ENCODE peak calls at places on chromosomes 3 and 15, in four cellular contexts. I is foreskin fibroblast, B is AG09319, Q is neural crest cell. E is an unnamed sample.

GRCh38 chr15:64143276-64143675 is 8.3 kb upstream of the SNX22 start:
- DNase-seq in Q (no peak), I (no peak), B (no peak), E (no peak)

GRCh38 chr3:136670166-136670565 is 82.0 kb downstream of the STAG1 start:
- DNase-seq in Q (no peak), B (no peak), I (no peak), E (no peak)

GRCh38 chr3:127467386-127467785 is 123.1 kb downstream of the TPRA1 start:
- DNase-seq in Q (no peak), B (no peak), I (no peak), E (peak; percentile 16)

GRCh38 chr3:52190294-52190841 is 7.6 kb upstream of the ALAS1 start:
- DNase-seq in Q (no peak), I (peak; percentile 68), B (peak; percentile 39), E (no peak)

GRCh38 chr3:98596902-98597500 is 3.6 kb upstream of the CPOX start:
- DNase-seq in Q (no peak), B (no peak), I (peak; percentile 61), E (peak; percentile 64)

GRCh38 chr3:111776844-111777483 is 82.1 kb upstream of the PHLDB2 start:
- DNase-seq in I (no peak), B (no peak), Q (no peak), E (no peak)

GRCh38 chr3:52119056-52119455 is 35.2 kb downstream of the POC1A start:
- DNase-seq in Q (no peak), I (no peak), B (no peak), E (peak; percentile 50)

GRCh38 chr3:115401298-115401697 is 222.0 kb upstream of the GAP43 start:
- DNase-seq in I (peak; percentile 89), B (peak; percentile 27), Q (no peak), E (no peak)

GRCh38 chr3:132554437-132554836 is 42.6 kb upstream of the ACKR4 start:
- DNase-seq in Q (no peak), B (no peak), I (peak; percentile 89), E (no peak)

GRCh38 chr3:119637679-119638525 is 22.5 kb downstream of the POPDC2 start:
- DNase-seq in Q (no peak), B (peak; percentile 32), I (peak; percentile 89), E (peak; percentile 24)

GRCh38 chr3:110180733-110181132 is 843.4 kb upstream of the DPPA4 start:
- DNase-seq in Q (no peak), B (peak; percentile 11), I (peak; percentile 44), E (no peak)

GRCh38 chr3:49020335-49021212 is 1.3 kb upstream of the NDUFAF3 start:
- DNase-seq in I (peak; percentile 60), B (no peak), Q (no peak), E (no peak)

GRCh38 chr3:53807117-53807521 is 39.1 kb downstream of the CHDH start:
- DNase-seq in Q (no peak), I (no peak), B (no peak), E (no peak)

GRCh38 chr3:114552527-114552812 is 258.6 kb downstream of the TIGIT start:
- DNase-seq in Q (no peak), I (no peak), B (no peak), E (no peak)

GRCh38 chr3:78668302-78668701 is 1099.5 kb downstream of the ROBO1 start:
- DNase-seq in Q (no peak), B (no peak), I (no peak), E (no peak)

GRCh38 chr15:31338318-31338878 is 11.8 kb downstream of the KLF13 start:
- DNase-seq in Q (no peak), I (no peak), B (no peak), E (no peak)

GRCh38 chr15:31263751-31264533 is 62.7 kb upstream of the KLF13 start:
- DNase-seq in B (no peak), Q (no peak), I (no peak), E (peak; percentile 22)

GRCh38 chr3:53169045-53169831 is 8.2 kb downstream of the PRKCD start:
- DNase-seq in Q (no peak), I (peak; percentile 54), B (no peak), E (no peak)

GRCh38 chr15:77481670-77482069 is 61.0 kb downstream of the HMG20A start:
- DNase-seq in I (peak; percentile 69), Q (no peak), B (no peak), E (peak; percentile 69)

GRCh38 chr3:52294320-52295150 is 6.9 kb downstream of the GLYCTK start:
- DNase-seq in Q (no peak), B (no peak), I (no peak), E (no peak)

GRCh38 chr3:112092439-112093179 is 6.4 kb downstream of the C3orf52 start:
- DNase-seq in B (no peak), I (no peak), Q (no peak), E (no peak)

GRCh38 chr3:150763841-150764483 is 993 bp upstream of the SIAH2 start:
- DNase-seq in I (peak; percentile 90), B (no peak), Q (peak; percentile 52), E (no peak)

GRCh38 chr3:136955813-136956212 is 2.0 kb upstream of the IL20RB start:
- DNase-seq in Q (no peak), B (peak; percentile 69), I (peak; percentile 94), E (no peak)

GRCh38 chr15:33089165-33089877 is 105.2 kb downstream of the FMN1 start:
- DNase-seq in Q (no peak), B (no peak), I (no peak), E (no peak)

GRCh38 chr3:116441652-116442051 is 3.6 kb downstream of the LSAMP start:
- DNase-seq in I (no peak), Q (no peak), B (no peak), E (no peak)

GRCh38 chr15:66673410-66674322 is 28.4 kb upstream of the SMAD6 start:
- DNase-seq in B (no peak), I (no peak), Q (peak; percentile 67), E (no peak)

GRCh38 chr15:71920573-71920972 is 110.2 kb downstream of the NR2E3 start:
- DNase-seq in I (no peak), Q (no peak), B (no peak), E (no peak)

GRCh38 chr3:172305552-172305951 is 142.7 kb downstream of the GHSR start:
- DNase-seq in I (peak; percentile 93), Q (no peak), B (no peak), E (no peak)

GRCh38 chr15:90988249-90988648 is 6.1 kb downstream of the PRC1 start:
- DNase-seq in Q (no peak), B (no peak), I (no peak), E (no peak)

GRCh38 chr3:96267577-96267976 is 546.8 kb upstream of the EPHA6 start:
- DNase-seq in I (no peak), Q (no peak), B (no peak), E (no peak)

GRCh38 chr15:76196286-76196948 is 114.9 kb downstream of the ETFA start:
- DNase-seq in Q (no peak), I (peak; percentile 94), B (peak; percentile 57), E (peak; percentile 55)

DNA sequence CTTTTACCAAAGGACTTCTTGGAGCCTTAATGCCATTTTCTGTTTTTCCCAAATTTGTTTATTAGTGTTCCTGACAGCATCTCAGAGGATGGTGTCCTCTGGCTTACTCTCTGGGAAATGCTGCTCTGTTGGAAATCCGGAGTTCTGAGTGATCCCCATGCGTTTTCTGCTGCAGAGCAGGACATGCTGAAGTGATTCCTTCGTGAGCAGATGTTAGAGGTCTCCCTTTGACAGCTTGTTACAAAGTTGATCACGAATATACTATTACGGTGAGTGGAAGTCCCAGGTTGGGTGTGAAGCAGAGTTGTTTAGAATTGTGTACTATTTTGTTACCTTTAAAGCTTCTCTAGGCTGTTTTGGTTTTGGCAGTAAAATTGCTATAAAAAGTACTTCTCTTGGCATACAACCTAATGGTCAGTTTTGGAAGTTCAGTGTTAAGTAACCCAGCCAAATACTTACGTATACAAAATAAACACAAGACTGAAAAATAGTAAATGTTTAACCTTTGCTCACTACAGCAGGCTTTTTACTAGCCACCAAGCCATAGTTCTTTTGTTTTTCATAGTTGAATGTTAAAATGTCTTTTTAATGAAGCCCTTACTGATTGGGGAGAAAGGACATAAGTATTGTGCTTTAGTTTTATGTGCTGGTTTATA is 15.0 kb upstream of the GOLGA6L9 start:
- DNase-seq in Q (no peak), B (no peak), I (peak; percentile 4), E (no peak)
- TF ChIP-seq CTCF in Q (peak; percentile 22), B (no peak), I (no peak), E (no peak)

GRCh38 chr3:184249412-184250166 is at the start of gene EEF1AKMT4:
- DNase-seq in I (peak; percentile 99), B (peak; percentile 90), Q (peak; percentile 85), E (peak; percentile 97)
- TF ChIP-seq CTCF in I (peak; percentile 51), B (no peak), Q (peak; percentile 65), E (no peak)

DNA sequence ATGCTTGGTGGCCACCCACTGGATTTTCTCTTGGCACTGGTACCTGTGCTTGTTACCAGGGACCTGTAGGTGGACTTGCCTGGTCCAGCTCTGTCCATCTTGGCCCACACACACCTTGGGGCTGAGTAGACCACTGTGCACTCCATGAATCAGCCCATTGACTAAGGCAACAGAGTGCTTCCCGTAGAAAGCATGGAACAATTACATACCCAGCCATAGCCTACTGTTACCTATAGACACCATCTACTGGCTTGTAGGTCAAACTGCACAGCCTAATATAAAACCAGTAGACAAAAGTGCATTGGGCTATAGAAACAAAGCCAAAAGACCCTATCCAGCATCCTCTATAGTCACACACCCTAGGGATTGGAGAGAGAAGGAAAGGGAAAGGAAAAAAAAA is 378.9 kb downstream of the OTOL1 start:
- DNase-seq in I (no peak), B (no peak), Q (no peak), E (no peak)
- TF ChIP-seq CTCF in I (no peak), B (no peak), Q (no peak), E (peak; percentile 14)

GRCh38 chr15:98586066-98586465 is 62.3 kb upstream of the IGF1R start:
- DNase-seq in Q (no peak), B (no peak), I (no peak), E (no peak)

GRCh38 chr15:98580577-98580976 is 67.8 kb upstream of the IGF1R start:
- DNase-seq in I (no peak), B (no peak), Q (no peak), E (no peak)

GRCh38 chr15:98583758-98584157 is 64.6 kb upstream of the IGF1R start:
- DNase-seq in B (no peak), Q (no peak), I (no peak), E (no peak)

GRCh38 chr15:98582900-98583554 is 65.3 kb upstream of the IGF1R start:
- DNase-seq in B (no peak), Q (no peak), I (no peak), E (no peak)

GRCh38 chr15:98581715-98582114 is 66.6 kb upstream of the IGF1R start:
- DNase-seq in B (no peak), I (no peak), Q (no peak), E (no peak)
- TF ChIP-seq CTCF in B (no peak), I (peak; percentile 5), Q (peak; percentile 53), E (peak; percentile 39)

E was measured in A673.